ENCODE peak calls at places on chromosomes 2 and 18, in eight cellular contexts. F is cardiac fibroblast, D is tibial nerve, Q is IMR-90, W is endothelial cell, H is kidney, Z is AG10803, K is HFFc6. V is an unnamed sample.

GRCh38 chr2:23753291-23754006 is 173.5 kb downstream of the ATAD2B start:
- DNase-seq in F (no peak), D (no peak), Q (peak), W (no peak), H (no peak), Z (no peak), K (no peak), V (no peak)

GRCh38 chr18:45611943-45612342 is 3.3 kb upstream of the SLC14A2 start:
- DNase-seq in F (no peak), D (no peak), Q (no peak), W (no peak), H (no peak), Z (no peak), K (no peak), V (no peak)

GRCh38 chr2:118292991-118293390 is 204.7 kb downstream of the INSIG2 start:
- DNase-seq in F (peak), D (no peak), Q (no peak), W (no peak), H (no peak), Z (peak), K (no peak), V (no peak)

GRCh38 chr2:225354281-225354774 is 45.2 kb upstream of the NYAP2 start:
- DNase-seq in F (peak), D (no peak), Q (peak), W (peak), H (no peak), Z (peak), K (peak), V (no peak)

GRCh38 chr2:233865838-233866237 is 2.3 kb downstream of the MSL3B start:
- DNase-seq in F (no peak), D (no peak), Q (no peak), W (no peak), H (no peak), Z (no peak), K (no peak), V (no peak)

GRCh38 chr2:44778221-44778654 is 163.3 kb upstream of the SIX3 start:
- DNase-seq in F (peak), D (no peak), Q (no peak), W (peak), H (no peak), Z (no peak), K (no peak), V (no peak)

GRCh38 chr2:129922571-129923264 is 56.7 kb upstream of the RAB6C start:
- DNase-seq in F (no peak), D (no peak), Q (no peak), W (no peak), H (no peak), Z (no peak), K (no peak), V (no peak)

GRCh38 chr2:109129356-109129920 is 433 bp downstream of the SH3RF3 start:
- DNase-seq in F (peak), D (peak), Q (no peak), W (peak), H (peak), Z (peak), K (no peak), V (no peak)

GRCh38 chr2:127208313-127208712 is 11.8 kb downstream of the CYP27C1 start:
- DNase-seq in F (no peak), D (no peak), Q (peak), W (no peak), H (no peak), Z (peak), K (no peak), V (no peak)

GRCh38 chr18:55096261-55097026 is 137.2 kb upstream of the CCDC68 start:
- DNase-seq in F (peak), D (peak), Q (peak), W (peak), H (no peak), Z (peak), K (peak), V (no peak)

GRCh38 chr2:69275490-69275889 is 111.5 kb downstream of the GFPT1 start:
- DNase-seq in F (no peak), D (no peak), Q (no peak), W (no peak), H (no peak), Z (no peak), K (no peak), V (no peak)

GRCh38 chr2:54386993-54387590 is 69.0 kb upstream of the SPTBN1 start:
- DNase-seq in F (peak), D (peak), Q (peak), W (no peak), H (no peak), Z (peak), K (no peak), V (no peak)

GRCh38 chr2:70560452-70560851 is 6.8 kb upstream of the TGFA start:
- DNase-seq in F (no peak), D (no peak), Q (no peak), W (no peak), H (no peak), Z (no peak), K (no peak), V (no peak)

GRCh38 chr2:229130522-229130921 is 140.6 kb downstream of the PID1 start:
- DNase-seq in F (no peak), D (no peak), Q (no peak), W (no peak), H (no peak), Z (no peak), K (no peak), V (no peak)

GRCh38 chr2:3493610-3493997 is 25.7 kb downstream of the ADI1 start:
- DNase-seq in F (peak), D (no peak), Q (peak), W (no peak), H (no peak), Z (peak), K (no peak), V (no peak)

GRCh38 chr2:33521791-33522281 is 45.4 kb downstream of the RASGRP3 start:
- DNase-seq in F (peak), D (no peak), Q (no peak), W (no peak), H (no peak), Z (peak), K (no peak), V (no peak)

GRCh38 chr2:54787760-54788366 is 64.4 kb downstream of the EML6 start:
- DNase-seq in F (no peak), D (no peak), Q (no peak), W (no peak), H (no peak), Z (no peak), K (no peak), V (no peak)

GRCh38 chr2:27085062-27085669 is 1.4 kb upstream of the KHK start:
- DNase-seq in F (no peak), D (no peak), Q (no peak), W (no peak), H (peak), Z (no peak), K (no peak), V (no peak)

GRCh38 chr2:218029366-218030360 is 26.9 kb upstream of the TNS1 start:
- DNase-seq in F (no peak), D (no peak), Q (peak), W (no peak), H (no peak), Z (no peak), K (no peak), V (peak)

GRCh38 chr2:20540587-20541304 is 93.9 kb downstream of the RHOB start:
- DNase-seq in F (no peak), D (no peak), Q (no peak), W (no peak), H (no peak), Z (no peak), K (no peak), V (no peak)

GRCh38 chr2:234770715-234771141 is 181.1 kb upstream of the SH3BP4 start:
- DNase-seq in F (no peak), D (no peak), Q (no peak), W (no peak), H (no peak), Z (no peak), K (no peak), V (no peak)

GRCh38 chr2:122239440-122239839 is 484.0 kb downstream of the TSN start:
- DNase-seq in F (no peak), D (no peak), Q (no peak), W (no peak), H (no peak), Z (no peak), K (no peak), V (no peak)

GRCh38 chr2:172551266-172551665 is 4.6 kb upstream of the PDK1 start:
- DNase-seq in F (no peak), D (no peak), Q (peak), W (no peak), H (no peak), Z (no peak), K (no peak), V (no peak)

GRCh38 chr18:63213331-63213900 is 106.2 kb downstream of the BCL2 start:
- DNase-seq in F (no peak), D (no peak), Q (no peak), W (no peak), H (no peak), Z (peak), K (no peak), V (no peak)

GRCh38 chr2:104976603-104977120 is 61.2 kb upstream of the MRPS9 start:
- DNase-seq in F (no peak), D (no peak), Q (no peak), W (peak), H (no peak), Z (no peak), K (no peak), V (no peak)

GRCh38 chr2:86747708-86748627 is 27.9 kb downstream of the RMND5A start:
- DNase-seq in F (peak), D (no peak), Q (peak), W (no peak), H (no peak), Z (peak), K (peak), V (no peak)

GRCh38 chr2:163884416-163884815 is 148.6 kb upstream of the FIGN start:
- DNase-seq in F (no peak), D (no peak), Q (no peak), W (no peak), H (no peak), Z (no peak), K (no peak), V (no peak)

GRCh38 chr2:231930601-231931281 is 4.5 kb upstream of the NPPC start:
- DNase-seq in F (peak), D (no peak), Q (no peak), W (no peak), H (peak), Z (peak), K (no peak), V (peak)

GRCh38 chr2:197247083-197247482 is 63.5 kb downstream of the ANKRD44 start:
- DNase-seq in F (no peak), D (no peak), Q (no peak), W (no peak), H (no peak), Z (peak), K (no peak), V (no peak)

GRCh38 chr2:148273158-148273691 is 252.3 kb downstream of the MBD5 start:
- DNase-seq in F (peak), D (no peak), Q (peak), W (no peak), H (no peak), Z (peak), K (peak), V (no peak)

GRCh38 chr18:22559414-22560282 is 141.9 kb upstream of the CTAGE1 start:
- DNase-seq in F (peak), D (no peak), Q (peak), W (peak), H (peak), Z (peak), K (no peak), V (no peak)

GRCh38 chr18:79871026-79871390 is 73.3 kb downstream of the KCNG2 start:
- DNase-seq in F (no peak), D (peak), Q (no peak), W (no peak), H (no peak), Z (no peak), K (no peak), V (peak)

GRCh38 chr2:63052411-63053234 is 2.0 kb downstream of the OTX1 start:
- DNase-seq in F (no peak), D (no peak), Q (no peak), W (peak), H (peak), Z (no peak), K (no peak), V (no peak)

GRCh38 chr18:2173464-2173863 is 397.8 kb downstream of the METTL4 start:
- DNase-seq in F (peak), D (no peak), Q (peak), W (no peak), H (no peak), Z (peak), K (peak), V (no peak)

GRCh38 chr2:198073253-198073652 is 268.9 kb downstream of the PLCL1 start:
- DNase-seq in F (no peak), D (no peak), Q (no peak), W (no peak), H (no peak), Z (no peak), K (no peak), V (no peak)

GRCh38 chr2:118539290-118539689 is 308.2 kb downstream of the EN1 start:
- DNase-seq in F (peak), D (no peak), Q (peak), W (peak), H (no peak), Z (peak), K (no peak), V (no peak)

GRCh38 chr2:112485849-112486248 is 3.9 kb downstream of the TTL start:
- DNase-seq in F (no peak), D (no peak), Q (no peak), W (no peak), H (no peak), Z (no peak), K (no peak), V (no peak)

GRCh38 chr18:48990497-48991298 is 39.9 kb upstream of the SMAD7 start:
- DNase-seq in F (peak), D (no peak), Q (peak), W (no peak), H (peak), Z (peak), K (peak), V (peak)

GRCh38 chr2:204715332-204715731 is 170.1 kb downstream of the PARD3B start:
- DNase-seq in F (no peak), D (no peak), Q (peak), W (no peak), H (no peak), Z (peak), K (no peak), V (no peak)
- TF ChIP-seq CTCF in F (no peak), D (no peak), Q (no peak), W (no peak), H (no peak), Z (no peak), K (no peak), V (no peak)

GRCh38 chr2:240520143-240520973 is 37.4 kb downstream of the ANKMY1 start:
- DNase-seq in F (no peak), D (no peak), Q (no peak), W (no peak), H (no peak), Z (no peak), K (no peak), V (no peak)
- TF ChIP-seq CTCF in F (no peak), D (no peak), Q (no peak), W (no peak), H (no peak), Z (peak), K (peak), V (no peak)

DNA sequence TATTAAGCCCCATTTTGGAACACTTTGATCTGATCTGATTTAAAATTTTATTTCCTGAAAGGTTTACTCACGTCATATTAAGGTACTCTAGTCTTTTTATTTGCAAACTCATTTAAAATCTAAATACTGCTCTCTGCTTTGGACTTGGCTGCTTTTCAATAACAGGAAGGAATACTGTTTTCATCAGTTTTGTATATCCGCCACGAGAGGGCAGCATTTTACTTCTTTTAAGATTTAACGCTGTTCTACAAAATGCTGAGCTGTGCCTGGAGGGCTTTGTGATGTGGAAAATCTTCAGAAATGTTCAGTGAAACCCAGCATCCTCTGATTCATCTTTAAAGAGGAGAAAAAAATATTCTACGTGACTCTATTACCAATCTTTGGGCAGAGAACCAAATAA is 37.5 kb upstream of the SLC38A11 start:
- DNase-seq in F (peak), D (no peak), Q (peak), W (peak), H (no peak), Z (peak), K (peak), V (no peak)
- TF ChIP-seq CTCF in F (peak), D (peak), Q (peak), W (peak), H (peak), Z (peak), K (peak), V (peak)

GRCh38 chr2:19377717-19378116 is 19.3 kb upstream of the OSR1 start:
- DNase-seq in F (no peak), D (no peak), Q (no peak), W (no peak), H (no peak), Z (no peak), K (no peak), V (no peak)
- TF ChIP-seq CTCF in F (peak), D (no peak), Q (peak), W (no peak), H (no peak), Z (no peak), K (peak), V (no peak)

GRCh38 chr18:74294526-74294925 is 2.8 kb upstream of the CYB5A start:
- DNase-seq in F (no peak), D (no peak), Q (no peak), W (no peak), H (no peak), Z (peak), K (no peak), V (no peak)

GRCh38 chr18:74303306-74303705 is 11.5 kb upstream of the CYB5A start:
- DNase-seq in F (no peak), D (no peak), Q (no peak), W (no peak), H (no peak), Z (no peak), K (no peak), V (no peak)

GRCh38 chr18:74303936-74304335 is 11.7 kb upstream of the C18orf63 start:
- DNase-seq in F (peak), D (no peak), Q (peak), W (no peak), H (no peak), Z (peak), K (peak), V (no peak)

GRCh38 chr18:74299162-74299561 is 7.4 kb upstream of the CYB5A start:
- DNase-seq in F (no peak), D (no peak), Q (no peak), W (no peak), H (no peak), Z (no peak), K (no peak), V (no peak)

GRCh38 chr18:74299746-74300145 is 8.0 kb upstream of the CYB5A start:
- DNase-seq in F (no peak), D (no peak), Q (peak), W (no peak), H (no peak), Z (peak), K (peak), V (no peak)
- TF ChIP-seq CTCF in F (no peak), D (no peak), Q (no peak), W (no peak), H (no peak), Z (no peak), K (no peak), V (no peak)

DNA sequence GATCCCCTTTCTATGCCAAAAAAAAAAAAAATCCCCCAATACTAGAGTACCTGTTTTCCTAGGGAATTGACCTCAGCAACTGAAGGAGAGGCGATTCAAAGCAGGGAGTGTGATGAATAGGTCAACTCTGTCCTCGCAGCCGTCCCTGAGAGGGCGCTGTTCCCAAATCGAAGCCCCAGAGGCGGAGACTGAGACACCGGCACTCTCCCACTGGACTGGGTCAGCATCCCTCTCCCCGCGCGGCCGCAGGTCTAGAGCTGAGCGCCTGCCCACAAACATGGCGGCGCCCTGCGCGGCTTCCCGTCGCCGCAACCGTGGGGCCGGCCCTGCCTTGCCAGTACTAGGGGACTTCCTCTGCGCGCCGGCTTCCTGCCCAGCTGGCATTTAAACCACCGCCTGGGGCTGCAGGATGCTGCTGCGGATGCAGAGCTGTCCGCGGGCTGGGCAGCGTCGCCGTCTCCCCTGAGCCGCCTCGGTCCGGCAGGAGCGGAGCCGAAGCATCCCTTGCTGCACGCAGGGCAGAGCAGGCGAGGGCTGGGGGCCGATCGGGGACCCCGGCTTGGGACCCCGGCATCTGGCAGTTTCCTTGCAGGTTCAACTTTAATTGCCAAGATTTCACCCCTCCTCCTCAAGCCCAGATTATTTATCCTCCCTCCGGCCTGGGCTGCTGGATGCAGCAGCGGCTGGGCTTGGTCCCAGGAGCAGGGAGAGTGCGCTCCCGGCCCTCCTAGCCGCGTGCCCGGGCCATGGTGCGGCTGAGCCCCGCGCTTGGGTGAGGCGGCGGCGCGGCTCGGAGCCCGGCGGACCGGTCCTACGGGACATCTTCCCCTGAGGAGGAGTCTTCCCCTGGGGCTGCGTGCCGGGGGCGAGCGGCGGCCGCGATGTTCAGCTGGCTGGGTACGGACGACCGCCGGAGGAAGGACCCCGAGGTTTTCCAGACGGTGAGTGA is at the start of gene EHD3:
- DNase-seq in F (peak), D (peak), Q (peak), W (peak), H (peak), Z (peak), K (peak), V (peak)
- TF ChIP-seq CTCF in F (peak), D (peak), Q (peak), W (peak), H (peak), Z (peak), K (peak), V (peak)